ENCODE peak calls at places on chromosomes 13 and 19, in six cellular contexts. One of them, this sample, is unnamed.

GRCh38 chr19:5038631-5039271 is 69.8 kb downstream of the KDM4B start:
- DNase-seq in naive thymus-derived CD8-positive, alpha-beta T cell: no peak
- DNase-seq in GM13976: no peak
- DNase-seq in ureter: no peak
- DNase-seq in stomach: peak; percentile 40
- DNase-seq in CD4-positive, CD25-positive, alpha-beta regulatory T cell: no peak
- DNase-seq in this sample: no peak

GRCh38 chr13:44710576-44710975 is 134.4 kb upstream of the TSC22D1 start:
- DNase-seq in naive thymus-derived CD8-positive, alpha-beta T cell: no peak
- DNase-seq in CD4-positive, CD25-positive, alpha-beta regulatory T cell: no peak
- DNase-seq in stomach: no peak
- DNase-seq in GM13976: peak; percentile 53
- DNase-seq in ureter: no peak
- DNase-seq in this sample: no peak

GRCh38 chr19:5974721-5975387 is 3.1 kb downstream of the RANBP3 start:
- DNase-seq in GM13976: peak; percentile 69
- DNase-seq in naive thymus-derived CD8-positive, alpha-beta T cell: peak; percentile 64
- DNase-seq in stomach: no peak
- DNase-seq in ureter: no peak
- DNase-seq in CD4-positive, CD25-positive, alpha-beta regulatory T cell: peak; percentile 56
- DNase-seq in this sample: peak; percentile 22

GRCh38 chr19:3801412-3802096 is 15.4 kb upstream of the MATK start:
- DNase-seq in naive thymus-derived CD8-positive, alpha-beta T cell: peak; percentile 54
- DNase-seq in ureter: no peak
- DNase-seq in stomach: peak; percentile 44
- DNase-seq in CD4-positive, CD25-positive, alpha-beta regulatory T cell: no peak
- DNase-seq in GM13976: peak; percentile 69
- DNase-seq in this sample: peak; percentile 26

GRCh38 chr13:28268800-28269223 is 130.5 kb downstream of the PAN3 start:
- DNase-seq in ureter: no peak
- DNase-seq in naive thymus-derived CD8-positive, alpha-beta T cell: no peak
- DNase-seq in stomach: no peak
- DNase-seq in CD4-positive, CD25-positive, alpha-beta regulatory T cell: no peak
- DNase-seq in GM13976: peak; percentile 70
- DNase-seq in this sample: no peak

GRCh38 chr19:48491793-48492123 is 19.9 kb downstream of the LMTK3 start:
- DNase-seq in CD4-positive, CD25-positive, alpha-beta regulatory T cell: no peak
- DNase-seq in GM13976: no peak
- DNase-seq in naive thymus-derived CD8-positive, alpha-beta T cell: no peak
- DNase-seq in stomach: no peak
- DNase-seq in ureter: peak; percentile 45
- DNase-seq in this sample: no peak

GRCh38 chr19:46133101-46133627 is 8.7 kb upstream of the IGFL3 start:
- DNase-seq in stomach: no peak
- DNase-seq in GM13976: no peak
- DNase-seq in CD4-positive, CD25-positive, alpha-beta regulatory T cell: no peak
- DNase-seq in naive thymus-derived CD8-positive, alpha-beta T cell: no peak
- DNase-seq in ureter: peak; percentile 71
- DNase-seq in this sample: no peak

GRCh38 chr13:97573011-97573410 is 139.0 kb downstream of the RAP2A start:
- DNase-seq in GM13976: no peak
- DNase-seq in stomach: no peak
- DNase-seq in ureter: no peak
- DNase-seq in CD4-positive, CD25-positive, alpha-beta regulatory T cell: no peak
- DNase-seq in naive thymus-derived CD8-positive, alpha-beta T cell: no peak
- DNase-seq in this sample: no peak

GRCh38 chr19:4657262-4657661 is 12.9 kb downstream of the MYDGF start:
- DNase-seq in naive thymus-derived CD8-positive, alpha-beta T cell: no peak
- DNase-seq in CD4-positive, CD25-positive, alpha-beta regulatory T cell: no peak
- DNase-seq in stomach: no peak
- DNase-seq in ureter: no peak
- DNase-seq in GM13976: no peak
- DNase-seq in this sample: no peak

GRCh38 chr19:32224371-32225244 is 120.8 kb upstream of the ZNF507 start:
- DNase-seq in stomach: peak; percentile 65
- DNase-seq in GM13976: peak; percentile 89
- DNase-seq in ureter: no peak
- DNase-seq in naive thymus-derived CD8-positive, alpha-beta T cell: peak; percentile 52
- DNase-seq in CD4-positive, CD25-positive, alpha-beta regulatory T cell: peak; percentile 14
- DNase-seq in this sample: peak; percentile 14

GRCh38 chr13:99988469-99989375 is 7.1 kb downstream of the ZIC2 start:
- DNase-seq in ureter: no peak
- DNase-seq in GM13976: no peak
- DNase-seq in naive thymus-derived CD8-positive, alpha-beta T cell: no peak
- DNase-seq in CD4-positive, CD25-positive, alpha-beta regulatory T cell: no peak
- DNase-seq in stomach: no peak
- DNase-seq in this sample: no peak

GRCh38 chr19:14081797-14082674 is 3.5 kb downstream of the C19orf67 start:
- DNase-seq in GM13976: peak; percentile 66
- DNase-seq in stomach: peak; percentile 45
- DNase-seq in CD4-positive, CD25-positive, alpha-beta regulatory T cell: peak; percentile 29
- DNase-seq in naive thymus-derived CD8-positive, alpha-beta T cell: peak; percentile 44
- DNase-seq in ureter: peak; percentile 79
- DNase-seq in this sample: no peak

GRCh38 chr19:53520547-53521372 is 17.2 kb upstream of the ZNF331 start:
- DNase-seq in GM13976: peak; percentile 88
- DNase-seq in stomach: peak; percentile 95
- DNase-seq in naive thymus-derived CD8-positive, alpha-beta T cell: peak; percentile 90
- DNase-seq in ureter: peak; percentile 95
- DNase-seq in CD4-positive, CD25-positive, alpha-beta regulatory T cell: peak; percentile 82
- DNase-seq in this sample: peak; percentile 84

GRCh38 chr13:21344662-21345176 is 114.4 kb downstream of the ZDHHC20 start:
- DNase-seq in GM13976: peak; percentile 40
- DNase-seq in naive thymus-derived CD8-positive, alpha-beta T cell: peak; percentile 23
- DNase-seq in ureter: no peak
- DNase-seq in CD4-positive, CD25-positive, alpha-beta regulatory T cell: no peak
- DNase-seq in stomach: no peak
- DNase-seq in this sample: no peak

GRCh38 chr13:108760129-108760528 is 130.7 kb downstream of the MYO16 start:
- DNase-seq in CD4-positive, CD25-positive, alpha-beta regulatory T cell: no peak
- DNase-seq in naive thymus-derived CD8-positive, alpha-beta T cell: no peak
- DNase-seq in ureter: no peak
- DNase-seq in stomach: no peak
- DNase-seq in GM13976: no peak
- DNase-seq in this sample: no peak

GRCh38 chr13:95296326-95296939 is 4.8 kb downstream of the ABCC4 start:
- DNase-seq in stomach: peak; percentile 72
- DNase-seq in ureter: no peak
- DNase-seq in GM13976: no peak
- DNase-seq in CD4-positive, CD25-positive, alpha-beta regulatory T cell: no peak
- DNase-seq in naive thymus-derived CD8-positive, alpha-beta T cell: no peak
- DNase-seq in this sample: no peak

GRCh38 chr13:22837980-22838615 is 342.7 kb upstream of the SGCG start:
- DNase-seq in GM13976: peak; percentile 17
- DNase-seq in stomach: no peak
- DNase-seq in ureter: no peak
- DNase-seq in naive thymus-derived CD8-positive, alpha-beta T cell: no peak
- DNase-seq in CD4-positive, CD25-positive, alpha-beta regulatory T cell: no peak
- DNase-seq in this sample: no peak

GRCh38 chr19:47100290-47100689 is 13.3 kb downstream of the ZC3H4 start:
- DNase-seq in stomach: no peak
- DNase-seq in ureter: no peak
- DNase-seq in CD4-positive, CD25-positive, alpha-beta regulatory T cell: no peak
- DNase-seq in naive thymus-derived CD8-positive, alpha-beta T cell: no peak
- DNase-seq in GM13976: no peak
- DNase-seq in this sample: no peak

GRCh38 chr19:56141416-56141992 is 417 bp downstream of the ZNF444 start:
- DNase-seq in GM13976: peak; percentile 36
- DNase-seq in stomach: no peak
- DNase-seq in ureter: no peak
- DNase-seq in CD4-positive, CD25-positive, alpha-beta regulatory T cell: peak; percentile 30
- DNase-seq in naive thymus-derived CD8-positive, alpha-beta T cell: peak; percentile 46
- DNase-seq in this sample: peak; percentile 24

GRCh38 chr13:20353973-20354372 is 121.9 kb upstream of the GJB6 start:
- DNase-seq in CD4-positive, CD25-positive, alpha-beta regulatory T cell: no peak
- DNase-seq in ureter: no peak
- DNase-seq in stomach: no peak
- DNase-seq in naive thymus-derived CD8-positive, alpha-beta T cell: no peak
- DNase-seq in GM13976: no peak
- DNase-seq in this sample: no peak

GRCh38 chr19:46349311-46349993 is 2.6 kb downstream of the PPP5C start:
- DNase-seq in GM13976: no peak
- DNase-seq in stomach: no peak
- DNase-seq in CD4-positive, CD25-positive, alpha-beta regulatory T cell: no peak
- DNase-seq in naive thymus-derived CD8-positive, alpha-beta T cell: no peak
- DNase-seq in ureter: no peak
- DNase-seq in this sample: no peak

GRCh38 chr13:103222683-103223082 is 156.5 kb upstream of the SLC10A2 start:
- DNase-seq in CD4-positive, CD25-positive, alpha-beta regulatory T cell: no peak
- DNase-seq in stomach: no peak
- DNase-seq in naive thymus-derived CD8-positive, alpha-beta T cell: no peak
- DNase-seq in GM13976: no peak
- DNase-seq in ureter: no peak
- DNase-seq in this sample: no peak

GRCh38 chr13:44052843-44053607 is 173.3 kb downstream of the LACC1 start:
- DNase-seq in CD4-positive, CD25-positive, alpha-beta regulatory T cell: no peak
- DNase-seq in stomach: no peak
- DNase-seq in naive thymus-derived CD8-positive, alpha-beta T cell: no peak
- DNase-seq in GM13976: no peak
- DNase-seq in ureter: peak; percentile 48
- DNase-seq in this sample: no peak

GRCh38 chr13:101262306-101262705 is 154.0 kb downstream of the NALCN start:
- DNase-seq in CD4-positive, CD25-positive, alpha-beta regulatory T cell: no peak
- DNase-seq in naive thymus-derived CD8-positive, alpha-beta T cell: no peak
- DNase-seq in GM13976: no peak
- DNase-seq in ureter: no peak
- DNase-seq in stomach: no peak
- DNase-seq in this sample: no peak

GRCh38 chr13:109945206-109945960 is 159.0 kb upstream of the IRS2 start:
- DNase-seq in naive thymus-derived CD8-positive, alpha-beta T cell: no peak
- DNase-seq in GM13976: no peak
- DNase-seq in CD4-positive, CD25-positive, alpha-beta regulatory T cell: no peak
- DNase-seq in ureter: no peak
- DNase-seq in stomach: no peak
- DNase-seq in this sample: no peak

GRCh38 chr13:29702912-29703351 is 107.4 kb upstream of the SLC7A1 start:
- DNase-seq in GM13976: no peak
- DNase-seq in naive thymus-derived CD8-positive, alpha-beta T cell: no peak
- DNase-seq in stomach: no peak
- DNase-seq in ureter: no peak
- DNase-seq in CD4-positive, CD25-positive, alpha-beta regulatory T cell: no peak
- DNase-seq in this sample: no peak

GRCh38 chr19:33758541-33759013 is 38.1 kb upstream of the KCTD15 start:
- DNase-seq in CD4-positive, CD25-positive, alpha-beta regulatory T cell: no peak
- DNase-seq in stomach: no peak
- DNase-seq in GM13976: no peak
- DNase-seq in naive thymus-derived CD8-positive, alpha-beta T cell: no peak
- DNase-seq in ureter: peak; percentile 79
- DNase-seq in this sample: no peak

GRCh38 chr19:17112271-17112670 is 36.7 kb downstream of the MYO9B start:
- DNase-seq in naive thymus-derived CD8-positive, alpha-beta T cell: no peak
- DNase-seq in ureter: no peak
- DNase-seq in CD4-positive, CD25-positive, alpha-beta regulatory T cell: no peak
- DNase-seq in stomach: no peak
- DNase-seq in GM13976: no peak
- DNase-seq in this sample: no peak

GRCh38 chr19:4320419-4320818 is 16.0 kb downstream of the FSD1 start:
- DNase-seq in GM13976: no peak
- DNase-seq in ureter: no peak
- DNase-seq in CD4-positive, CD25-positive, alpha-beta regulatory T cell: no peak
- DNase-seq in stomach: no peak
- DNase-seq in naive thymus-derived CD8-positive, alpha-beta T cell: no peak
- DNase-seq in this sample: no peak

GRCh38 chr13:45196622-45197021 is 4.2 kb downstream of the KCTD4 start:
- DNase-seq in GM13976: no peak
- DNase-seq in naive thymus-derived CD8-positive, alpha-beta T cell: no peak
- DNase-seq in stomach: no peak
- DNase-seq in CD4-positive, CD25-positive, alpha-beta regulatory T cell: no peak
- DNase-seq in ureter: no peak
- DNase-seq in this sample: no peak

This sample was measured in T follicular helper cell.